ENCODE peak calls at places on chromosomes 5 and 9, in four cellular contexts. Q, V, T and E are unnamed samples.

GRCh38 chr5:40653221-40654022 is 26.3 kb upstream of the PTGER4 start:
- DNase-seq in Q (no peak), V (no peak), T (no peak), E (no peak)

GRCh38 chr5:91288117-91288516 is 95.0 kb downstream of the ARRDC3 start:
- DNase-seq in Q (no peak), V (no peak), T (no peak), E (no peak)

GRCh38 chr5:141879941-141880738 is 1.9 kb upstream of the PCDH1 start:
- DNase-seq in Q (no peak), V (no peak), T (no peak), E (no peak)

GRCh38 chr9:76756273-76756650 is 8.0 kb upstream of the PCA3 start:
- DNase-seq in Q (peak), V (peak), T (no peak), E (no peak)

GRCh38 chr9:36911037-36911436 is 123.0 kb downstream of the PAX5 start:
- DNase-seq in Q (no peak), V (no peak), T (no peak), E (no peak)

GRCh38 chr9:129610473-129611301 is 10.2 kb downstream of the C9orf50 start:
- DNase-seq in Q (peak), V (peak), T (no peak), E (peak)

GRCh38 chr9:127557466-127557869 is 54.6 kb upstream of the STXBP1 start:
- DNase-seq in Q (no peak), V (no peak), T (no peak), E (no peak)

GRCh38 chr9:104860280-104860679 is 67.7 kb downstream of the ABCA1 start:
- DNase-seq in Q (no peak), V (no peak), T (no peak), E (no peak)

GRCh38 chr5:180775624-180776023 is 27.0 kb downstream of the MGAT1 start:
- DNase-seq in Q (no peak), V (no peak), T (no peak), E (no peak)

GRCh38 chr9:121269030-121269887 is 1.3 kb downstream of the GSN start:
- DNase-seq in Q (no peak), V (no peak), T (no peak), E (no peak)

GRCh38 chr5:77180167-77181081 is 30.1 kb upstream of the PDE8B start:
- DNase-seq in Q (peak), V (no peak), T (no peak), E (no peak)
- TF ChIP-seq EZH2 in Q (peak), V (no peak), T (no peak), E (no peak)

GRCh38 chr5:107682533-107682932 is 11.8 kb upstream of the EFNA5 start:
- DNase-seq in Q (no peak), V (no peak), T (no peak), E (no peak)

GRCh38 chr5:107680799-107681198 is 10.1 kb upstream of the EFNA5 start:
- DNase-seq in Q (no peak), V (no peak), T (no peak), E (no peak)

GRCh38 chr5:107676702-107677101 is 6.0 kb upstream of the EFNA5 start:
- DNase-seq in Q (no peak), V (no peak), T (no peak), E (no peak)

GRCh38 chr5:107675201-107675600 is 4.5 kb upstream of the EFNA5 start:
- DNase-seq in Q (no peak), V (no peak), T (no peak), E (no peak)

GRCh38 chr5:107680099-107680498 is 9.4 kb upstream of the EFNA5 start:
- DNase-seq in Q (no peak), V (no peak), T (no peak), E (no peak)
- TF ChIP-seq CHD2 in Q (no peak), V (no peak), T (no peak), E (no peak)

GRCh38 chr9:97850746-97851449 is 2.1 kb upstream of the FOXE1 start:
- DNase-seq in Q (no peak), V (no peak), T (no peak), E (no peak)
- TF ChIP-seq EZH2 in Q (no peak), V (no peak), T (no peak), E (no peak)

GRCh38 chr9:109411818-109412352 is 86.2 kb downstream of the PTPN3 start:
- DNase-seq in Q (no peak), V (no peak), T (peak), E (peak)
- TF ChIP-seq CHD2 in Q (no peak), V (no peak), T (peak), E (no peak)

DNA sequence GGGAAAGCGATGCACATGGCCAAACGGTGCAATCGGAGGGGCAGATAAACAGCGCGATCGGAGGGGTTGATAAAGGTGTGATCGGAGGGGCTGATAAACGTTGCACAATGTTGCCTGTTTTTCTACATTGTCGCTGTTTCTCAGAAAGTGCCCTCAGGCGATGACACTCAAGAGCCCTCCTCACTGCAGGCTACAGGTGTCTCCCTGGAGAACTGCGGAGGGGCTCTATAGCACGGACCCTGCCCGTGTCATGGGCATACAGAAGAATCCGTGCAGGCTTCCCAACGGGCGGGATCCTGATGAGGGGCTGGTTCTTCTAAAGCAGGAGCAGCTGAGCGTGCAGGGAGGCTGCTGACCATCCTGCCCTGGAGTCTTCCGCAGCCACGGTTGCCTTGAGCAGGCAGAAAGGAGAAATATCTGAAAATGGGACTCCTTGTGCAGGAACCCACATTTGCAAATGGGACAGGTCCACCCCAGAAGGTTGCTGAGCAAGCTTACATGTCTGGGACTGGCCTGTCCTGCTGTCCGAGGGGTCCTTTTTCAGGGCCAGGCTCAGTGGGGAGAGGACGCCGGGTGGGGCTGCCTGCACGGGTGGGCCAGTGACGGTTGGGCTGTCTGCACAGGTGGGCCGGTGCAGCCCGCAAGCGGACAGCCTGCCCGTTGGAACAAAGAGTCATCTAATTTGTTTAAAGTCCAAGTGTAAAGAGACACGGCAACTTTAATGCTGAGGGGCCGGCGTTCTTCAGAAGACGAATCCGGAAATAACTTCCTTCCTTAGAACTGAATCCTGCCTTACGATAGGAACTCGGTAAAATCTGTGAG is 25.2 kb upstream of the LPCAT1 start:
- DNase-seq in Q (peak), V (no peak), T (no peak), E (no peak)
- TF ChIP-seq EZH2 in Q (no peak), V (no peak), T (no peak), E (peak)

DNA sequence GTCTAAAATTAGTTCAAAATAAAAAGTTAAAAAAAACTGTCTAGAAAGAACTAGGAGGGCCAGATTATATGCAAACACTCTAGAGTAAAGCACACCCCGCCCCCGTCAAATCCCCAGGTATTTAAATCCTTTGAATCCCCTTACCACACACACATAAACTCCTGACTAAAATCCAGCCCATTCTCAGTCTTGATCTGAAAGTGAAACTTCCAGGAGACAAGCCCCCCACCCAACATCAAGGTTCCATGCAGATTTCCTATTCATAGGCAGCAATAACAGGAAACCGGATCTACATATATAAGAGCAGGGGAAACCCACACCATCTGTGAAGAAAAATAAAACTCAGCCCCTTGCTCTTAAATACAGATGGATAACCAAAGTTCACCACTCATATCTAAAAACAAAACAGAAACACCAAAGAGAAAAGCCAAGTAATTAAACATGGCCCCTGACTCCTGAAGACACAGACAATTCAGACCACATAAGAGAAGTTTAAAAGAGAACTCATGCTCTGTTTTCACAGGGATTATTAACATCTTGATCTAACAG is 42.3 kb downstream of the MARCHF3 start:
- DNase-seq in Q (no peak), V (no peak), T (peak), E (no peak)
- TF ChIP-seq CHD2 in Q (no peak), V (no peak), T (peak), E (no peak)

DNA sequence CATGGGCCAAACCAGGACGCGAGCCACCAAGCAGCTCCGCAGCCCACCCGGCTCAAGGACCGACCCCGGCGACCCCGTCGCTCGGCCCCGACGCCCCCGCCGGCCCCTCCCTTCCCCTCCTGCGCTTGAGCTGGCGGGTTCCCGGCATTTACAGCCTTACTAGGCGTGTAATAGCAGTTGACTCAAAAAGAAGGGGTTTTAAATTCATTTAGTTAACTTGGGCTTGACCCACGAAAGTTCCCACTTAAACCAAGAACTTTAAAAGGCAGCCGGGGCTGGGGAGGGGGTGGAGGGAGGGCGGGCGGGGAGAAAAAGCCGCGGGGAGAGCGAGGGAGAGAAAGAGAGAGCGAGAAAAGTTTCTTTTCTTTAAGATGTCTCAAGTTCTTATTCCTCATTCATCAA is 636 bp downstream of the PRDM12 start:
- DNase-seq in Q (no peak), V (no peak), T (no peak), E (no peak)
- TF ChIP-seq EZH2 in Q (no peak), V (no peak), T (no peak), E (no peak)